ENCODE peak calls at places on chromosomes 11 and 22, in ten cellular contexts. O, Y, M, G, D, N, H, K, Z and L are unnamed samples.

GRCh38 chr11:96614846-96615245 is 225.0 kb downstream of the JRKL start:
- DNase-seq in M (no peak), G (no peak), Z (no peak), N (no peak), D (no peak), Y (no peak), H (no peak), K (no peak), O (no peak), L (no peak)

GRCh38 chr22:44634426-44635321 is 67.3 kb upstream of the PRR5 start:
- DNase-seq in Z (no peak), N (no peak), D (peak; percentile 49), K (no peak), G (no peak), M (no peak), O (no peak), H (no peak), Y (no peak), L (no peak)

GRCh38 chr11:94142308-94143277 is 14.0 kb downstream of the PANX1 start:
- DNase-seq in M (no peak), K (no peak), Z (no peak), H (no peak), Y (no peak), O (no peak), G (no peak), N (no peak), D (no peak), L (no peak)

GRCh38 chr11:11876458-11876857 is 34.7 kb downstream of the USP47 start:
- DNase-seq in N (no peak), G (peak; percentile 25), H (peak; percentile 7), Z (no peak), Y (no peak), M (no peak), O (no peak), D (no peak), K (no peak), L (no peak)

GRCh38 chr22:49950396-49950994 is 10.1 kb upstream of the PIM3 start:
- DNase-seq in Y (no peak), K (peak; percentile 26), H (peak; percentile 40), G (no peak), O (no peak), D (no peak), N (no peak), Z (no peak), M (no peak), L (no peak)

GRCh38 chr11:130439160-130439519 is 9.3 kb upstream of the ADAMTS15 start:
- DNase-seq in M (no peak), K (no peak), Z (no peak), N (no peak), Y (no peak), G (no peak), O (peak; percentile 3), D (no peak), H (no peak), L (no peak)

GRCh38 chr11:123587559-123587958 is 66.9 kb downstream of the SCN3B start:
- DNase-seq in Y (no peak), Z (no peak), N (peak; percentile 59), O (no peak), G (no peak), D (no peak), K (no peak), H (no peak), M (no peak), L (no peak)

GRCh38 chr11:10443152-10443551 is 11.9 kb upstream of the AMPD3 start:
- DNase-seq in G (peak; percentile 16), M (no peak), H (no peak), Z (no peak), D (no peak), K (no peak), O (no peak), Y (no peak), N (no peak), L (no peak)

GRCh38 chr11:78147807-78148206 is 8.4 kb upstream of the ALG8 start:
- DNase-seq in Z (no peak), D (no peak), H (no peak), K (no peak), M (no peak), G (no peak), Y (no peak), O (no peak), N (no peak), L (no peak)

GRCh38 chr11:106070606-106071005 is 6.5 kb downstream of the KBTBD3 start:
- DNase-seq in D (no peak), N (no peak), O (no peak), Z (no peak), K (no peak), H (no peak), G (peak; percentile 23), Y (no peak), M (no peak), L (no peak)

GRCh38 chr11:71447791-71448256 is 369 bp downstream of the DHCR7 start:
- DNase-seq in N (peak; percentile 34), G (no peak), H (peak; percentile 46), M (peak; percentile 73), Z (no peak), K (peak; percentile 50), Y (peak; percentile 33), D (no peak), O (peak; percentile 51), L (no peak)

GRCh38 chr22:22576244-22576988 is 17.4 kb upstream of the PRAME start:
- DNase-seq in O (peak; percentile 41), D (no peak), G (peak; percentile 44), M (peak; percentile 84), K (peak; percentile 40), Y (peak; percentile 48), H (peak; percentile 81), Z (peak; percentile 65), N (peak; percentile 39), L (peak; percentile 3)

GRCh38 chr11:26344647-26345046 is 12.7 kb downstream of the ANO3 start:
- DNase-seq in N (no peak), O (no peak), Y (no peak), M (no peak), D (no peak), K (no peak), G (peak; percentile 68), H (no peak), Z (no peak), L (no peak)

GRCh38 chr11:41660585-41660984 is 201.1 kb upstream of the LRRC4C start:
- DNase-seq in Y (no peak), H (no peak), O (no peak), M (peak; percentile 75), Z (no peak), K (no peak), N (no peak), G (no peak), D (no peak), L (no peak)
- TF ChIP-seq CTCF in Y (no peak), H (no peak), O (no peak), M (peak; percentile 45), Z (no peak), K (no peak), N (no peak), G (no peak), D (no peak), L (peak; percentile 15)

GRCh38 chr11:67642148-67642475 is 2.5 kb upstream of the TBX10 start:
- DNase-seq in Z (no peak), K (no peak), H (no peak), N (peak; percentile 14), Y (no peak), O (no peak), M (no peak), G (no peak), D (no peak), L (no peak)

GRCh38 chr11:67645521-67646457 is 4.7 kb downstream of the ACY3 start:
- DNase-seq in D (no peak), K (no peak), O (no peak), Z (no peak), G (no peak), N (no peak), M (peak; percentile 68), Y (no peak), H (no peak), L (no peak)

GRCh38 chr11:67644472-67645418 is 5.2 kb upstream of the TBX10 start:
- DNase-seq in H (no peak), Y (no peak), N (no peak), K (no peak), Z (peak; percentile 30), O (no peak), M (peak; percentile 62), G (no peak), D (no peak), L (no peak)

GRCh38 chr11:67642490-67643120 is 3.0 kb upstream of the TBX10 start:
- DNase-seq in H (no peak), N (peak; percentile 17), Y (no peak), M (no peak), K (no peak), D (no peak), G (no peak), Z (no peak), O (no peak), L (no peak)

GRCh38 chr11:67644042-67644441 is 4.5 kb upstream of the TBX10 start:
- DNase-seq in M (peak; percentile 22), O (no peak), K (no peak), N (no peak), D (no peak), H (no peak), G (peak; percentile 17), Y (peak; percentile 48), Z (no peak), L (no peak)
- TF ChIP-seq CTCF in M (no peak), O (no peak), K (no peak), N (no peak), D (peak; percentile 43), H (peak; percentile 19), G (peak; percentile 35), Y (no peak), Z (no peak), L (peak; percentile 23)

DNA sequence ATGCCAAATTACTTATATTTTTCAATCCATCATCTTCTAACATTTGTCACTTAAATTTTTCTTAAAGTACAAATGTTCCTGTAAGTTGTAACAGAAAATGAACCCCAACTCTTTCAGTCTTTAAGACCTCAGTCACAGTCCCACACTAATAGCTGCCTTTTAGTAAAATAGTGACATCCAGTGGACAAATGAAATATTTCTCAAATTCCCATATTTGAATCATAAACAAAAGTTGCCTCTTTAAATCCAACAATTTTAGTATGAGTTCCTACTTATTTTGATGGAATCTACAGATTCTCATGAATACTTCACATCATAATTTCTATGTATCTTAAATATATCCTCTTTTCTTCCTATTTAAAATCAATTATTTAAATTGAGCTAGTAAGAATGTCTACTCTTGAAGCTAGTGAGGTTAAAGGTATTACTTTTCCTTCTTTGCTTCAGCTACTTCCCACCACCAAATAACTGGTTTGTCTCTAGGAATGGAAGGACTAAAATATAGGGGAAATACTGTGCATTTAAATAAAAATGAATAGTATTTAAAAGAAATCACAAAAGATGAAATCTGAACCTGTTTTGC is 9.2 kb downstream of the LIN7C start:
- DNase-seq in N (no peak), K (no peak), D (no peak), Z (no peak), O (no peak), H (no peak), Y (no peak), M (no peak), G (peak; percentile 44), L (peak; percentile 4)
- TF ChIP-seq CTCF in N (peak; percentile 21), K (peak; percentile 48), D (peak; percentile 84), Z (peak; percentile 51), O (peak; percentile 29), H (peak; percentile 25), Y (peak; percentile 80), M (no peak), G (peak; percentile 53), L (peak; percentile 41)

DNA sequence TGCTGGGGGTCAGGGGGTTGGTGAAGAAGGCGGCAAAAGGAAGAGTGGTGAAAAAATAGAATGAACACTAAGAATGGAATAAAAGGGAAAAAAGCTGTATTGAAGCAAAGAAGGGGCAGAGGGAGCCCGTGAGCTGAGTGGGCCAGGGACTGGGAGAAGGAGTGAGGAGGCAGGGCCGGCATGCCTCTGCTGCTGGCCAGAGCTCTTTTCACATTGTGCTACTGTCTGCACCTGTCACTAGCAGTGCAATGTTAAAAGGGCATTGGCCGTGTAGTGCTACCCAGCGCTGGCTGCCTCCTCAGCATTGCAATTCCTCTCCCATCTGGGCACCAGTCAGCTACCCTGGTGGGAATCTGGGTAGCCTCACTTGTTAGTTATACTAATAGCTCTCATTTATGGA is 8.7 kb downstream of the YPEL4 start:
- DNase-seq in O (no peak), H (peak; percentile 42), K (peak; percentile 68), D (no peak), Y (no peak), N (no peak), Z (peak; percentile 60), M (peak; percentile 39), G (peak; percentile 39), L (no peak)
- TF ChIP-seq CTCF in O (no peak), H (peak; percentile 12), K (peak; percentile 45), D (no peak), Y (no peak), N (no peak), Z (no peak), M (no peak), G (peak; percentile 45), L (peak; percentile 63)